ENCODE peak calls at places on chromosomes 16 and 17, in four cellular contexts. Y is thyroid gland, C is right lobe of liver, X is prostate gland. P is an unnamed sample.

GRCh38 chr16:57355898-57356414 is 2.6 kb upstream of the CCL22 start:
- DNase-seq in Y (no peak), C (no peak), X (no peak), P (no peak)

GRCh38 chr17:2180768-2181167 is 122.8 kb downstream of the SMG6 start:
- DNase-seq in Y (no peak), C (no peak), X (no peak), P (no peak)

GRCh38 chr16:84471966-84472365 is 32.5 kb downstream of the MEAK7 start:
- DNase-seq in Y (no peak), C (no peak), X (no peak), P (no peak)

GRCh38 chr16:3485821-3486505 is 9.3 kb downstream of the C16orf90 start:
- DNase-seq in Y (no peak), C (no peak), X (no peak), P (no peak)

GRCh38 chr17:81487487-81488275 is 24.9 kb downstream of the ACTG1 start:
- DNase-seq in Y (peak), C (peak), X (peak), P (peak)

GRCh38 chr17:36849871-36850348 is 87.4 kb upstream of the LHX1 start:
- DNase-seq in Y (no peak), C (no peak), X (no peak), P (no peak)

GRCh38 chr17:40555296-40556190 is 9.7 kb downstream of the CCR7 start:
- DNase-seq in Y (no peak), C (peak), X (no peak), P (no peak)

GRCh38 chr16:66190411-66190810 is 176.1 kb upstream of the CDH5 start:
- DNase-seq in Y (no peak), C (no peak), X (no peak), P (no peak)

GRCh38 chr16:31484491-31485171 is 1.7 kb downstream of the SLC5A2 start:
- DNase-seq in Y (peak), C (peak), X (no peak), P (no peak)

GRCh38 chr16:53504161-53504663 is 1.2 kb upstream of the AKTIP start:
- DNase-seq in Y (no peak), C (peak), X (peak), P (peak)

GRCh38 chr16:53504665-53505064 is 1.7 kb upstream of the AKTIP start:
- DNase-seq in Y (no peak), C (no peak), X (no peak), P (no peak)

GRCh38 chr16:53502331-53503269 is at the start of gene AKTIP:
- DNase-seq in Y (peak), C (no peak), X (peak), P (peak)

GRCh38 chr16:53501216-53501859 is 1.7 kb downstream of the AKTIP start:
- DNase-seq in Y (no peak), C (no peak), X (no peak), P (no peak)

DNA sequence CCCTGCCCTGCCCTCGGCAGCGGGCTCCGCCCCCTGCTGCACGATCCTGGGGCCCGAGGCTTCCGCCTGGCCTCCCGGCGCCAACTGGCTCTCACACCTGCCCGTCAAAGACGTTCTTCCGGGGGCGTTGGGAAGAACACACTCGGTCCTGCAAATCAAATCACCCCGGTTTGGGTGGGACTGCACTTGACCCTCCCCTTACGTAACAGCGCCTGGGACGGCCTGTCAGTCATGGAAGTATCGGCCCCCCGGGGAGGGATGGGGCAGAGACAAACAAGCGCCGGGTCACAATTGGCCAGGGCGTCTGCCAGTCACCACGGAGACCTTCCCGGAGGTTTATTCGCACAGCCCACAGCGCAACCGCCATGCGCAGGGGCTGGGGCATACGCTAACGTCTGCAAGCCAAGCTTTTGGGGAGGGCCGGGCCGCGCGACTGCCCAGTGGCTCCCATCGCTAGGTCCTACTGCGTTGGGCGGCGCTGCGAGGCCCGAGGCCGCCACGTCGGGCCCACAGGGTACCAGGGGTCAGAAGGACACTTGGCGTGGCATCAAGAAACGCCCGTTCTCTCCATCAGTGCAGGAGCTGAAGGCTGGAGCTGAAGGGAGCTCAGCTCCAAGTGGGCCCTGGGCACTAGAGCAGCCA is 382 bp upstream of the AKTIP start:
- DNase-seq in Y (peak), C (peak), X (peak), P (peak)
- TF ChIP-seq POLR2A in Y (peak), C (peak), X (peak), P (peak)

DNA sequence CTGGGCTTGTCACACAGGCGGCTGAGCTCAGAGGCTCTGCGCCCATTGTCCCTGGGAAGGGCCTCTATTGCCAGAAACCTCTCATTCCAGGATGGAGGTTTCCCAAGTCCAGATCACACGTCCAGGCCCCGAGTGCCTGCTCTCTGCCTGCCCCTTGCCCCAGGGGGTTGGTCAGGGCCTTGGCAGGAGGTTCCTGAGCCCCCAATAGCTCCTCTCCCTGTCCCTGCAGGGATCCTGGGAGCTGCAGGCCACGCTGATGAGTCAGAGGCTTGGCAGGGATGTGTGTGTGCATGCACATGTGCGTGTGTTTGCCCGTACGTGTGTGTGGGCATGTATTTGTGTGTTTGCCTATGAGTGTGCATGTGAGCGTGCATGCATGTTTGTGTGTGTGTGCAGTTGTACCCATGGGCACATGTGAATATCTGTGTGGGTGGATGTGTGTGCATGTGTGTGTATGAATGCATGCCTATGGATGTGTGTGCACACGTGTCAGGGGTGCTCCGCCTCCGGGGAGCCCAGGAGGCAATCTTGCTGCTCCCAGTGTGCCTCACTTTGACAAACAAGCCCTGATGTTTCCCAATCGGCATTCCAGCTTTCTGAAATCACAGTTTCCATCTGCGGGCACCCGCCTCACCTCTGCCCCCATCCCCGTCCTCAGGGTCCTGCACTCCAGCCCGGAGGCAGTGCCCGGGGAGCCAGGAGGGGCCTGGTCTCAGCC is 98.4 kb upstream of the GSE1 start:
- DNase-seq in Y (peak), C (peak), X (peak), P (no peak)
- H3K4me3 ChIP-seq in Y (no peak), C (peak), X (no peak), P (no peak)

DNA sequence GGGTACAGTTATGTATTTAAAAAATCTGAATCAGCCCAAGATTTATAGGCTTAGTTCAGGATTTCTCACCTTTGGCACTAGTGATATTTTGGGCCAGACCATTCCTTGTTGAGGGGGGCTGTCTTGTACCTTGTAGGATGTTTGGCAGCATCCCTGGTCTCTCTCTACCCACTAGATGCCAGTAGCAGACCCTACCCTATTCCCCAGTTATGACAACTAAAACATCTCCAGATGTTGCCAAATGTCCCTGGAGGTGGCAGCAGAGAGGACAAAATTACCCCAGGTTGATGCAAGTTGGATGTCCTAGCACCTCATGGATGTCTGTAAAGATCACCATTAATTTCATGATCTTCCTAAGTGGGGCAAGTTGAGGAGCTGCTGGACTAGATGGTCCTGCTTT is 45.8 kb downstream of the SYT17 start:
- DNase-seq in Y (no peak), C (no peak), X (no peak), P (no peak)
- TF ChIP-seq CTCF in Y (peak), C (no peak), X (no peak), P (no peak)

GRCh38 chr17:21275047-21275578 is 9.4 kb upstream of the MAP2K3 start:
- DNase-seq in Y (peak), C (no peak), X (no peak), P (no peak)

GRCh38 chr17:21272881-21273839 is 11.4 kb upstream of the MAP2K3 start:
- DNase-seq in Y (no peak), C (no peak), X (no peak), P (no peak)

GRCh38 chr17:21277332-21277731 is 7.2 kb upstream of the MAP2K3 start:
- DNase-seq in Y (no peak), C (no peak), X (no peak), P (no peak)

GRCh38 chr17:21278304-21279197 is 6.0 kb upstream of the MAP2K3 start:
- DNase-seq in Y (peak), C (peak), X (no peak), P (no peak)

GRCh38 chr17:21275579-21276339 is 8.8 kb upstream of the MAP2K3 start:
- DNase-seq in Y (peak), C (peak), X (peak), P (peak)
- TF ChIP-seq POLR2A in Y (no peak), C (peak), X (peak), P (no peak)

DNA sequence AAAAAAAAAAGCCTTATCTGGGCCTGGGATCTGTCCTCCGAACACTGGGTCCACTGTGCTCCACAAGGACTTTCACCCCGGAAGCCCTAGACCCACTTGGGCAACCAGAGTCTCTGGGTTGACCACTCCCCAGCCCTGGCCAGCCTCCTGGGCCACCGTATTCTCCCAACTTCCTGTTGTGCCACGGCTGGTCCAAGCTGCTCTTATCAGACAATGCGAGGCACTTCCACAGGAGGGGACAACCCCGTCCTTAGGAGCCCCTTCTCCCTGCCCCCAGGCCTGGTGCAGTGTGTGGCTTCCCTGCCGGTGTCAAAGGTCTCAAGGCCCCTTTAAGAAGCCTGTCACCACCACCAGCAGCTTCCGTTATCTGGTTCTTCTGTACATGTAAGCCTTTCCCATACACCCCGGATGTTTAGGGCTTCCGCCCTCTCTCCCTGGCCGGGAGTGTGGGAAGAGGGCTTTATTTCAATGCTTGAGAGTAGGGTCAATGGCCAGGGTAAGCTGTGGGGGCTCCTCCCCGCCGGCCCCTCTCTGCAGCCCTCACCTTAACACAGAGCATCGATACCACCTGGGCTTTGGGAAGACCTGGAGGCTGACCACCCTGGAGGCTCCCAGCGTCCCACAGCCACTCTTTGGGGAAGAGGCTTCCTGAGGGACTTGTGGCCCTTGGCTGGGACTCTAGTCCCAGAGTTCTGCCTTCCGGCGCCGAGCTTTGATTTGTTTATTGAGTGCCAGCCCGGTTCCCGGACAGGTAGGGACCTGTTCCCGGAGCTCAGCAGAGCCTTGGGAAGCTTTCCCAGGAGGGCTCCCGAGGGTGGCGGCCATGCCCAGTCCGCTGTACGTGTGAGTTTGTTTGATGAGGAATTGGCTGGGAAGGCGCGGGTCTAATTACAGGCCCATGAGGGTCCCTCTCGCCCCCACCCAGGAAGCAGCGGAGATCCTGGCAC is 313.1 kb downstream of the SEC14L1 start:
- DNase-seq in Y (no peak), C (peak), X (peak), P (no peak)
- H3K4me3 ChIP-seq in Y (no peak), C (peak), X (peak), P (peak)

GRCh38 chr16:5761592-5761991 is 664.0 kb upstream of the EEF2KMT start:
- DNase-seq in Y (no peak), C (no peak), X (no peak), P (no peak)

GRCh38 chr16:5751216-5751615 is 653.6 kb upstream of the EEF2KMT start:
- DNase-seq in Y (no peak), C (no peak), X (no peak), P (no peak)

DNA sequence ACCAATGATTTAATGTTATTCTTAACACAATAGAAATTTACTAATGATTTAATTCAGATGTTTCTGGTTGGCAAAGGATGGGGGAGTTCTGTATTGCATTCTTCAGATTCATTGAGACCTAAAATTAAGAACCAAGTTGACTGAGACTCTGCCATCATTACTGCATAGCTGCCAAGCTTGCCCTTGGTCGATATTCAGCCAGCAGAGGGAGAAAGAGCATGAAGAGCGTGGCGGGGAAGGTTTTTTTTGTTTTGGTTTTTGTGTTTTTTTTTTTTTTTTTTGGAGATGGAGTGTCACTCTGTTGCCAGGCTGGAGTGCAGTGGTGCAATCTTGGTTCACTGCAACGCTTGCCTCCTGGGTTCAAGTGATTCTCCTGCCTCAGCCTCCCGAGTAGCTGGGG is 659.4 kb upstream of the EEF2KMT start:
- DNase-seq in Y (no peak), C (no peak), X (no peak), P (no peak)
- TF ChIP-seq CTCF in Y (no peak), C (no peak), X (no peak), P (no peak)

GRCh38 chr17:35795007-35795870 is at the start of gene MMP28:
- DNase-seq in Y (peak), C (no peak), X (no peak), P (peak)
- TF ChIP-seq POLR2A in Y (no peak), C (no peak), X (peak), P (no peak)

GRCh38 chr17:78335176-78335575 is 24.7 kb downstream of the SOCS3 start:
- DNase-seq in Y (no peak), C (no peak), X (no peak), P (no peak)
- H3K4me3 ChIP-seq in Y (no peak), C (no peak), X (no peak), P (no peak)

P was measured in testis.